ENCODE peak calls at places on chromosome 16, in nine cellular contexts. One of them, this sample, is unnamed.

GRCh38 chr16:27444015-27444414 is 42.0 kb downstream of the IL21R start:
- DNase-seq in cardiac fibroblast: peak
- DNase-seq in right lobe of liver: no peak
- DNase-seq in GM23338: no peak
- DNase-seq in BJ: no peak
- DNase-seq in foreskin fibroblast: peak
- DNase-seq in MM.1S: no peak
- DNase-seq in spleen: peak
- DNase-seq in HepG2: no peak
- DNase-seq in this sample: peak

GRCh38 chr16:79089735-79090284 is 510.7 kb downstream of the MAF start:
- DNase-seq in spleen: no peak
- DNase-seq in BJ: no peak
- DNase-seq in GM23338: no peak
- DNase-seq in HepG2: no peak
- DNase-seq in MM.1S: peak
- DNase-seq in right lobe of liver: no peak
- DNase-seq in cardiac fibroblast: no peak
- DNase-seq in foreskin fibroblast: no peak
- DNase-seq in this sample: no peak

GRCh38 chr16:660459-661183 is 7.3 kb upstream of the RHOT2 start:
- DNase-seq in right lobe of liver: peak
- DNase-seq in HepG2: no peak
- DNase-seq in BJ: no peak
- DNase-seq in GM23338: peak
- DNase-seq in MM.1S: peak
- DNase-seq in cardiac fibroblast: peak
- DNase-seq in spleen: peak
- DNase-seq in foreskin fibroblast: peak
- DNase-seq in this sample: peak

GRCh38 chr16:57826706-57827625 is 24.7 kb upstream of the KIFC3 start:
- DNase-seq in cardiac fibroblast: no peak
- DNase-seq in HepG2: peak
- DNase-seq in foreskin fibroblast: no peak
- DNase-seq in MM.1S: no peak
- DNase-seq in BJ: no peak
- DNase-seq in GM23338: no peak
- DNase-seq in right lobe of liver: peak
- DNase-seq in spleen: peak
- DNase-seq in this sample: no peak

GRCh38 chr16:2930236-2930635 is 18.5 kb downstream of the FLYWCH1 start:
- DNase-seq in BJ: no peak
- DNase-seq in MM.1S: no peak
- DNase-seq in cardiac fibroblast: no peak
- DNase-seq in GM23338: no peak
- DNase-seq in HepG2: no peak
- DNase-seq in foreskin fibroblast: no peak
- DNase-seq in right lobe of liver: no peak
- DNase-seq in spleen: no peak
- DNase-seq in this sample: no peak

GRCh38 chr16:68370921-68371651 is 60.3 kb downstream of the PRMT7 start:
- DNase-seq in spleen: peak
- DNase-seq in MM.1S: no peak
- DNase-seq in cardiac fibroblast: no peak
- DNase-seq in GM23338: no peak
- DNase-seq in right lobe of liver: no peak
- DNase-seq in HepG2: no peak
- DNase-seq in BJ: no peak
- DNase-seq in foreskin fibroblast: no peak
- DNase-seq in this sample: no peak

GRCh38 chr16:89422905-89423630 is 67.3 kb downstream of the ANKRD11 start:
- DNase-seq in GM23338: peak
- DNase-seq in BJ: no peak
- DNase-seq in HepG2: peak
- DNase-seq in spleen: no peak
- DNase-seq in MM.1S: peak
- DNase-seq in cardiac fibroblast: peak
- DNase-seq in right lobe of liver: no peak
- DNase-seq in foreskin fibroblast: peak
- DNase-seq in this sample: peak

GRCh38 chr16:11824362-11824761 is 27.0 kb downstream of the RSL1D1 start:
- DNase-seq in spleen: peak
- DNase-seq in foreskin fibroblast: peak
- DNase-seq in BJ: no peak
- DNase-seq in MM.1S: no peak
- DNase-seq in cardiac fibroblast: no peak
- DNase-seq in HepG2: peak
- DNase-seq in right lobe of liver: no peak
- DNase-seq in GM23338: no peak
- DNase-seq in this sample: no peak

GRCh38 chr16:27660507-27660906 is 110.6 kb downstream of the KATNIP start:
- DNase-seq in spleen: no peak
- DNase-seq in MM.1S: no peak
- DNase-seq in HepG2: no peak
- DNase-seq in right lobe of liver: no peak
- DNase-seq in foreskin fibroblast: no peak
- DNase-seq in GM23338: no peak
- DNase-seq in BJ: no peak
- DNase-seq in cardiac fibroblast: no peak
- DNase-seq in this sample: no peak

GRCh38 chr16:51592013-51592501 is 441.0 kb upstream of the SALL1 start:
- DNase-seq in MM.1S: no peak
- DNase-seq in spleen: no peak
- DNase-seq in HepG2: no peak
- DNase-seq in BJ: no peak
- DNase-seq in GM23338: peak
- DNase-seq in right lobe of liver: no peak
- DNase-seq in cardiac fibroblast: no peak
- DNase-seq in foreskin fibroblast: no peak
- DNase-seq in this sample: no peak

GRCh38 chr16:27819356-27819755 is 244.2 kb downstream of the GSG1L start:
- DNase-seq in spleen: peak
- DNase-seq in HepG2: no peak
- DNase-seq in right lobe of liver: no peak
- DNase-seq in foreskin fibroblast: no peak
- DNase-seq in MM.1S: no peak
- DNase-seq in GM23338: no peak
- DNase-seq in cardiac fibroblast: no peak
- DNase-seq in BJ: no peak
- DNase-seq in this sample: no peak

GRCh38 chr16:57316390-57317017 is 32.0 kb upstream of the PLLP start:
- DNase-seq in spleen: peak
- DNase-seq in BJ: peak
- DNase-seq in MM.1S: no peak
- DNase-seq in foreskin fibroblast: peak
- DNase-seq in HepG2: no peak
- DNase-seq in right lobe of liver: no peak
- DNase-seq in GM23338: no peak
- DNase-seq in cardiac fibroblast: peak
- DNase-seq in this sample: peak

GRCh38 chr16:30903596-30903995 is 7.2 kb downstream of the CTF1 start:
- DNase-seq in spleen: no peak
- DNase-seq in GM23338: no peak
- DNase-seq in MM.1S: no peak
- DNase-seq in right lobe of liver: no peak
- DNase-seq in cardiac fibroblast: peak
- DNase-seq in foreskin fibroblast: peak
- DNase-seq in BJ: no peak
- DNase-seq in HepG2: peak
- DNase-seq in this sample: no peak

GRCh38 chr16:72108353-72109102 is 14.9 kb downstream of the DHX38 start:
- DNase-seq in BJ: no peak
- DNase-seq in cardiac fibroblast: no peak
- DNase-seq in foreskin fibroblast: no peak
- DNase-seq in right lobe of liver: no peak
- DNase-seq in HepG2: no peak
- DNase-seq in MM.1S: no peak
- DNase-seq in GM23338: no peak
- DNase-seq in spleen: no peak
- DNase-seq in this sample: no peak

DNA sequence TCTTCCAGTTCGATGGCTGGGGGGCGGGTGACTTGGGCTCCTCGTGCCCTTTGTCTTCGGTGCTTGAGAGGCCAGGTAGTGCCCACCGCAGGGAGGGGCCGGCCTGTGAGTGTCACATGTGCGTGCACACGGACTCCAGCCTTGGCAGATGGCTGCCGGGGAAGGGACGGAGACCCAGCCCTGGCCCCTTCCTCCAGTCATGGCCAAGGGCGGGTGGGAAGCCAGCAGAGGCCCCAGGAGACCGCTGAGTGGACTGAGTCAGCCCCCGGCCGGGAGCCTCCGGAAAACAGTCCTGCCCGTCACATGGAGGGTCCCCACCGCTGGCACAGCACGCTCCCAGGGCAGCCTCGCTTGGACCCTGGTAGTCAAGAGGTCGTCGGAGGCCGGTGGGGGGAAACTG is 4.2 kb downstream of the GLIS2 start:
- DNase-seq in BJ: no peak
- DNase-seq in HepG2: no peak
- DNase-seq in MM.1S: no peak
- DNase-seq in GM23338: no peak
- DNase-seq in foreskin fibroblast: no peak
- DNase-seq in right lobe of liver: no peak
- DNase-seq in spleen: no peak
- DNase-seq in cardiac fibroblast: peak
- DNase-seq in this sample: no peak
- H3K4me3 ChIP-seq in BJ: peak
- H3K4me3 ChIP-seq in HepG2: no peak
- H3K4me3 ChIP-seq in MM.1S: no peak
- H3K4me3 ChIP-seq in GM23338: no peak
- H3K4me3 ChIP-seq in foreskin fibroblast: peak
- H3K4me3 ChIP-seq in right lobe of liver: no peak
- H3K4me3 ChIP-seq in spleen: no peak
- H3K4me3 ChIP-seq in cardiac fibroblast: peak
- H3K4me3 ChIP-seq in this sample: no peak

GRCh38 chr16:9484436-9484835 is 393.0 kb downstream of the HAPSTR1 start:
- DNase-seq in BJ: no peak
- DNase-seq in cardiac fibroblast: no peak
- DNase-seq in foreskin fibroblast: no peak
- DNase-seq in HepG2: no peak
- DNase-seq in spleen: no peak
- DNase-seq in right lobe of liver: no peak
- DNase-seq in MM.1S: no peak
- DNase-seq in GM23338: no peak
- DNase-seq in this sample: no peak

GRCh38 chr16:9481749-9482148 is 390.3 kb downstream of the HAPSTR1 start:
- DNase-seq in foreskin fibroblast: no peak
- DNase-seq in spleen: no peak
- DNase-seq in MM.1S: no peak
- DNase-seq in HepG2: no peak
- DNase-seq in BJ: no peak
- DNase-seq in GM23338: no peak
- DNase-seq in cardiac fibroblast: no peak
- DNase-seq in right lobe of liver: no peak
- DNase-seq in this sample: no peak

GRCh38 chr16:9476744-9477143 is 385.3 kb downstream of the HAPSTR1 start:
- DNase-seq in HepG2: no peak
- DNase-seq in cardiac fibroblast: no peak
- DNase-seq in GM23338: no peak
- DNase-seq in spleen: no peak
- DNase-seq in foreskin fibroblast: no peak
- DNase-seq in BJ: no peak
- DNase-seq in right lobe of liver: no peak
- DNase-seq in MM.1S: no peak
- DNase-seq in this sample: no peak

GRCh38 chr16:9480503-9480902 is 389.1 kb downstream of the HAPSTR1 start:
- DNase-seq in BJ: no peak
- DNase-seq in foreskin fibroblast: no peak
- DNase-seq in MM.1S: no peak
- DNase-seq in GM23338: no peak
- DNase-seq in cardiac fibroblast: no peak
- DNase-seq in HepG2: no peak
- DNase-seq in right lobe of liver: no peak
- DNase-seq in spleen: no peak
- DNase-seq in this sample: no peak

GRCh38 chr16:9479008-9479407 is 387.6 kb downstream of the HAPSTR1 start:
- DNase-seq in right lobe of liver: no peak
- DNase-seq in spleen: no peak
- DNase-seq in BJ: no peak
- DNase-seq in GM23338: no peak
- DNase-seq in MM.1S: no peak
- DNase-seq in foreskin fibroblast: no peak
- DNase-seq in HepG2: no peak
- DNase-seq in cardiac fibroblast: no peak
- DNase-seq in this sample: no peak
- TF ChIP-seq CTCF in right lobe of liver: peak
- TF ChIP-seq CTCF in spleen: no peak
- TF ChIP-seq CTCF in BJ: no peak
- TF ChIP-seq CTCF in GM23338: no peak
- TF ChIP-seq CTCF in MM.1S: no peak
- TF ChIP-seq CTCF in foreskin fibroblast: no peak
- TF ChIP-seq CTCF in HepG2: no peak
- TF ChIP-seq CTCF in cardiac fibroblast: no peak
- TF ChIP-seq CTCF in this sample: no peak

GRCh38 chr16:15961557-15962205 is 12.3 kb downstream of the ABCC1 start:
- DNase-seq in HepG2: no peak
- DNase-seq in GM23338: no peak
- DNase-seq in spleen: no peak
- DNase-seq in foreskin fibroblast: no peak
- DNase-seq in right lobe of liver: no peak
- DNase-seq in cardiac fibroblast: no peak
- DNase-seq in MM.1S: no peak
- DNase-seq in BJ: no peak
- DNase-seq in this sample: no peak

GRCh38 chr16:15960124-15960971 is 10.9 kb downstream of the ABCC1 start:
- DNase-seq in BJ: no peak
- DNase-seq in HepG2: no peak
- DNase-seq in cardiac fibroblast: no peak
- DNase-seq in foreskin fibroblast: no peak
- DNase-seq in spleen: no peak
- DNase-seq in GM23338: peak
- DNase-seq in MM.1S: no peak
- DNase-seq in right lobe of liver: no peak
- DNase-seq in this sample: no peak

GRCh38 chr16:15961060-15961511 is 11.7 kb downstream of the ABCC1 start:
- DNase-seq in GM23338: no peak
- DNase-seq in foreskin fibroblast: no peak
- DNase-seq in HepG2: no peak
- DNase-seq in right lobe of liver: no peak
- DNase-seq in MM.1S: peak
- DNase-seq in spleen: no peak
- DNase-seq in BJ: no peak
- DNase-seq in cardiac fibroblast: no peak
- DNase-seq in this sample: peak

GRCh38 chr16:15966420-15967222 is 17.2 kb downstream of the ABCC1 start:
- DNase-seq in BJ: no peak
- DNase-seq in GM23338: no peak
- DNase-seq in cardiac fibroblast: peak
- DNase-seq in right lobe of liver: no peak
- DNase-seq in spleen: no peak
- DNase-seq in HepG2: no peak
- DNase-seq in MM.1S: no peak
- DNase-seq in foreskin fibroblast: peak
- DNase-seq in this sample: peak

GRCh38 chr16:15963307-15963910 is 14.0 kb downstream of the ABCC1 start:
- DNase-seq in right lobe of liver: no peak
- DNase-seq in MM.1S: no peak
- DNase-seq in HepG2: no peak
- DNase-seq in foreskin fibroblast: no peak
- DNase-seq in spleen: no peak
- DNase-seq in GM23338: no peak
- DNase-seq in BJ: no peak
- DNase-seq in cardiac fibroblast: no peak
- DNase-seq in this sample: no peak
- H3K4me3 ChIP-seq in right lobe of liver: no peak
- H3K4me3 ChIP-seq in MM.1S: no peak
- H3K4me3 ChIP-seq in HepG2: no peak
- H3K4me3 ChIP-seq in foreskin fibroblast: no peak
- H3K4me3 ChIP-seq in spleen: no peak
- H3K4me3 ChIP-seq in GM23338: no peak
- H3K4me3 ChIP-seq in BJ: no peak
- H3K4me3 ChIP-seq in cardiac fibroblast: no peak
- H3K4me3 ChIP-seq in this sample: no peak

GRCh38 chr16:7313170-7313569 is 19.5 kb upstream of the RBFOX1 start:
- DNase-seq in cardiac fibroblast: peak
- DNase-seq in right lobe of liver: no peak
- DNase-seq in HepG2: peak
- DNase-seq in foreskin fibroblast: no peak
- DNase-seq in BJ: no peak
- DNase-seq in GM23338: peak
- DNase-seq in spleen: no peak
- DNase-seq in MM.1S: no peak
- DNase-seq in this sample: no peak
- TF ChIP-seq CTCF in cardiac fibroblast: peak
- TF ChIP-seq CTCF in right lobe of liver: peak
- TF ChIP-seq CTCF in HepG2: peak
- TF ChIP-seq CTCF in foreskin fibroblast: no peak
- TF ChIP-seq CTCF in BJ: no peak
- TF ChIP-seq CTCF in GM23338: peak
- TF ChIP-seq CTCF in spleen: no peak
- TF ChIP-seq CTCF in MM.1S: no peak
- TF ChIP-seq CTCF in this sample: peak

This sample was measured in astrocyte of the spinal cord.